ENCODE peak calls at places on chromosomes 5 and 9, in six cellular contexts. Z, R, Q, A, X and G are unnamed samples.
A peak's percentile ranks its signal among the peaks of the same experiment; 100 is the strongest.

GRCh38 chr9:28915256-28915930 is 1342.1 kb upstream of the C9orf72 start:
- DNase-seq in Z (no peak), Q (no peak), X (no peak), R (no peak), A (peak; percentile 62), G (no peak)

GRCh38 chr5:140575309-140575708 is 10.7 kb downstream of the SLC35A4 start:
- DNase-seq in R (no peak), Z (peak; percentile 22), A (peak; percentile 73), X (no peak), Q (no peak), G (no peak)

GRCh38 chr5:134851307-134851923 is 5.6 kb downstream of the C5orf24 start:
- DNase-seq in Q (peak; percentile 22), X (no peak), A (no peak), Z (peak; percentile 35), R (no peak), G (no peak)

GRCh38 chr9:115944166-115944948 is 209.2 kb upstream of the PAPPA start:
- DNase-seq in A (peak; percentile 31), Z (peak; percentile 100), R (no peak), X (peak; percentile 4), Q (no peak), G (peak; percentile 77)

GRCh38 chr5:157965989-157966388 is 107.0 kb upstream of the CLINT1 start:
- DNase-seq in X (no peak), A (no peak), Z (no peak), R (no peak), Q (no peak), G (no peak)

GRCh38 chr5:168317521-168318147 is 26.2 kb downstream of the WWC1 start:
- DNase-seq in A (no peak), Q (peak; percentile 42), R (no peak), Z (peak; percentile 98), X (peak; percentile 35), G (no peak)

GRCh38 chr5:140607031-140607430 is 25.9 kb downstream of the CD14 start:
- DNase-seq in Q (no peak), Z (no peak), R (no peak), X (no peak), A (no peak), G (no peak)

GRCh38 chr9:16869961-16870605 is 387 bp downstream of the BNC2 start:
- DNase-seq in Q (no peak), A (no peak), R (no peak), Z (peak; percentile 32), X (peak; percentile 52), G (peak; percentile 71)

GRCh38 chr5:62093981-62094380 is 212.0 kb upstream of the KIF2A start:
- DNase-seq in R (no peak), A (peak; percentile 20), X (peak; percentile 15), Z (peak; percentile 67), Q (no peak), G (no peak)

GRCh38 chr5:132493821-132494220 is 3.2 kb upstream of the IRF1 start:
- DNase-seq in Q (no peak), Z (no peak), R (no peak), X (no peak), A (peak; percentile 9), G (no peak)

GRCh38 chr5:132496631-132497487 is 6.3 kb upstream of the IRF1 start:
- DNase-seq in Q (peak; percentile 87), X (peak; percentile 92), R (no peak), Z (peak; percentile 87), A (peak; percentile 95), G (peak; percentile 98)

GRCh38 chr5:132493241-132493640 is 2.7 kb upstream of the IRF1 start:
- DNase-seq in X (no peak), R (no peak), A (peak; percentile 16), Q (no peak), Z (no peak), G (peak; percentile 10)

GRCh38 chr5:132495672-132496630 is 5.4 kb upstream of the IRF1 start:
- DNase-seq in Z (peak; percentile 86), Q (peak; percentile 92), X (peak; percentile 80), A (peak; percentile 97), R (peak; percentile 72), G (peak; percentile 99)

GRCh38 chr5:132495063-132495671 is 4.6 kb upstream of the IRF1 start:
- DNase-seq in Z (no peak), A (no peak), Q (no peak), R (no peak), X (no peak), G (peak; percentile 79)
- H3K9ac ChIP-seq in Z (peak overlapping the region; percentile 70), A (peak overlapping the region; percentile 77), Q (peak overlapping the region; percentile 70), R (peak overlapping the region; percentile 79), X (no peak overlapping the region), G (no peak overlapping the region)

GRCh38 chr9:133333566-133333965 is 2.4 kb downstream of the SURF6 start:
- DNase-seq in Z (no peak), A (no peak), X (no peak), Q (peak; percentile 49), R (no peak), G (peak; percentile 63)

GRCh38 chr9:133333011-133333410 is 3.0 kb downstream of the SURF6 start:
- DNase-seq in X (no peak), Q (no peak), A (no peak), Z (no peak), R (no peak), G (peak; percentile 39)

GRCh38 chr9:133332381-133332730 is 3.6 kb downstream of the SURF6 start:
- DNase-seq in Q (no peak), Z (no peak), A (no peak), X (no peak), R (no peak), G (peak; percentile 76)

GRCh38 chr9:133335924-133336811 is at the start of gene SURF6:
- DNase-seq in Q (peak; percentile 89), A (peak; percentile 94), Z (peak; percentile 90), X (peak; percentile 97), R (peak; percentile 69), G (peak; percentile 97)

GRCh38 chr9:133334161-133334560 is 1.8 kb downstream of the SURF6 start:
- DNase-seq in Z (no peak), A (peak; percentile 88), Q (no peak), X (no peak), R (no peak), G (peak; percentile 28)
- TF ChIP-seq CTCF in Z (no peak), A (no peak), Q (no peak), X (no peak), R (no peak), G (no peak)

DNA sequence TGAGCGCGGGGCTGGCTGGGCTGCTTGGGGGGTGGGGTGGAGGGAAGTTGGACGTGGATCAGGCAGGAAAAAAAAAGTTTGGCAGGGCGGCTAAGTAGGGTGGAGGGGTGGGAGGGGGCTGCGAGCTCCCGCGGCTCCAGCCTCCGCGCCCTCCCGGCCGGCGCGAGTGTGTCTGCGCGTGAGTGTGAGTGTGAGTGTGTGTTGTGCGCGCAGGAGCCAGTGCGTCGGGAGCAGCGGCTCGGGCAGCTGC is 2.0 kb downstream of the SMARCA2 start:
- DNase-seq in Z (no peak), R (no peak), Q (no peak), X (peak; percentile 51), A (no peak), G (no peak)
- H3K9ac ChIP-seq in Z (peak overlapping the region; percentile 76), R (peak overlapping the region; percentile 95), Q (peak overlapping the region; percentile 75), X (no peak overlapping the region), A (peak overlapping the region; percentile 97), G (peak overlapping the region; percentile 91)

DNA sequence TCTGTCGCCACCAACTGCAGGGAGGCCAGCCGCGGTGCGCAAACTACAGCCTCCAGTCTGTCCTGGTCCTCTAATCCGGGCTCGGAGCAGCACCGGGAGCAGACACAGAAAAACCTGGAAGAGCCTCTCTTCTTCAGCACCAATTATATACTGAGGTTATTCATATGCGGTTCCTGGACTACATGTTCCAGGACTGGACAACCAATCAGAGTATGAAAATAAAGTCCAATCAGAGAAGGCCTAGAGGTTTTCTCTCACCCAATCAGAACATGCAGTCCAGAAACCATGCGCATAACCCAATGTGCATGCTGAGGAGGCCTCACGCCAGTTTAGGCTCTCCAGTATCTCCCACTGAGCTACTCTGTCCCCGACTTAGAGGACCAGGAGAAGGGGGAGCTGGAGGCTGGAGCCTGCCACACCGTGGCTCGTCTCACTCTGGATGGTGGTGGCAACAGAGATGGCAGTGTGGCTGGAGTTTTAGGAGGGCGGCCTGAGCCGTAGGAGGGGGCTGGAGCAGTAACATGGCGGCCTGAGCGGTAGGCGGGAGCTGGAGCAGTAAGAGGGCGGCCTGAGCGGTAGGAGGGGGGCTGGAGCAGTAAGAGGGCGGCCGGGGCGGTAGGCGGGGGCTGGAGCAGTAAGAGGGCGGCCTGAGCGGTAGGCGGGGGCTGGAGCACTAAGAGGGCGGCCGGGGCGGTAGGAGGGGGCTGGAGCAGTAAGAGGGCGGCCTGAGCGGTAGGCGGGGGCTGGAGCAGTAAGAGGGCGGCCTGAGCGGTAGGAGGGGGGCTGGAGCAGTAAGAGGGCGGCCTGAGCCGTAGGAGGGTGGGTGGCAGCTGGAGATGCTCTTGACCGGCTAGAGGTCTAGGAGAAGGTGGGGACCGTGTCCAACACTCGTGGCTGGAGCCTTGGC is 20.4 kb upstream of the TRIM52 start:
- DNase-seq in A (no peak), Q (peak; percentile 82), Z (no peak), X (peak; percentile 96), R (no peak), G (no peak)
- TF ChIP-seq CTCF in A (no peak), Q (no peak), Z (no peak), X (no peak), R (no peak), G (no peak)

GRCh38 chr9:42275141-42275540 is 91.7 kb downstream of the SPATA31A6 start:
- DNase-seq in Q (no peak), X (no peak), R (no peak), Z (no peak), A (no peak), G (no peak)
- H3K9ac ChIP-seq in Q (no peak overlapping the region), X (no peak overlapping the region), R (no peak overlapping the region), Z (no peak overlapping the region), A (no peak overlapping the region), G (no peak overlapping the region)

GRCh38 chr5:94830520-94830919 is 212.1 kb downstream of the SLF1 start:
- DNase-seq in X (peak; percentile 13), Q (peak; percentile 9), R (no peak), Z (no peak), A (no peak), G (no peak)
- TF ChIP-seq CTCF in X (peak; percentile 61), Q (peak; percentile 41), R (peak; percentile 42), Z (peak; percentile 40), A (no peak), G (no peak)

GRCh38 chr5:148834689-148835088 is 8.3 kb downstream of the ADRB2 start:
- DNase-seq in X (no peak), Q (no peak), R (peak; percentile 35), A (no peak), Z (no peak), G (no peak)
- H3K9ac ChIP-seq in X (no peak overlapping the region), Q (no peak overlapping the region), R (no peak overlapping the region), A (no peak overlapping the region), Z (no peak overlapping the region), G (no peak overlapping the region)

GRCh38 chr5:72269411-72269780 is 50.6 kb downstream of the MRPS27 start:
- DNase-seq in A (no peak), Z (no peak), R (no peak), Q (no peak), X (no peak), G (no peak)
- TF ChIP-seq CTCF in A (no peak), Z (no peak), R (no peak), Q (no peak), X (peak; percentile 2), G (no peak)